ENCODE peak calls at places on chromosome 19, in six cellular contexts. D, E, I, B, K and O are unnamed samples. For H3K4me1, the result is how much of the 10 kb centered on the place peaks cover.

GRCh38 chr19:14494910-14495677 is 833 bp downstream of the GIPC1 start:
- DNase-seq in K (no peak), D (peak), B (no peak), I (no peak), E (no peak), O (no peak)

GRCh38 chr19:48568345-48568886 is 16.4 kb downstream of the SULT2B1 start:
- DNase-seq in B (peak), E (peak), D (peak), I (peak), K (peak), O (peak)

GRCh38 chr19:39154626-39155100 is 29.1 kb downstream of the PAK4 start:
- DNase-seq in K (peak), I (peak), E (no peak), D (peak), B (no peak), O (no peak)

GRCh38 chr19:39613597-39613996 is 11.3 kb downstream of the LGALS13 start:
- DNase-seq in B (no peak), E (no peak), I (no peak), D (no peak), K (no peak), O (no peak)

GRCh38 chr19:14480695-14481069 is 5.5 kb upstream of the PTGER1 start:
- DNase-seq in I (no peak), E (no peak), D (no peak), B (no peak), K (no peak), O (no peak)

GRCh38 chr19:35843676-35844481 is 8.4 kb downstream of the NPHS1 start:
- DNase-seq in E (no peak), I (peak), B (no peak), D (no peak), K (no peak), O (no peak)

GRCh38 chr19:39307233-39307821 is 11.1 kb downstream of the IFNL1 start:
- DNase-seq in I (peak), E (no peak), D (peak), B (no peak), K (no peak), O (no peak)

GRCh38 chr19:1945899-1946298 is 4.9 kb downstream of the CSNK1G2 start:
- DNase-seq in D (peak), B (no peak), I (peak), E (peak), K (peak), O (peak)

GRCh38 chr19:47609885-47610545 is 1.1 kb downstream of the BICRA start:
- DNase-seq in E (peak), I (peak), D (peak), B (peak), K (peak), O (peak)

GRCh38 chr19:45638930-45639729 is at the start of gene EML2:
- DNase-seq in B (peak), K (no peak), E (peak), D (peak), I (peak), O (no peak)

GRCh38 chr19:41564515-41565383 is 11.2 kb upstream of the CEACAM21 start:
- DNase-seq in B (no peak), E (no peak), D (no peak), K (no peak), I (no peak), O (no peak)

GRCh38 chr19:53333071-53333465 is 481 bp upstream of the ZNF845 start:
- DNase-seq in K (peak), I (peak), E (peak), D (peak), B (peak), O (peak)

GRCh38 chr19:4100647-4101495 is 23.1 kb downstream of the MAP2K2 start:
- DNase-seq in K (no peak), I (no peak), E (no peak), B (no peak), D (no peak), O (no peak)

GRCh38 chr19:44747739-44748425 is 626 bp upstream of the BCL3 start:
- DNase-seq in E (peak), I (peak), B (peak), D (peak), K (peak), O (peak)

GRCh38 chr19:18776288-18776594 is 14.9 kb downstream of the COMP start:
- DNase-seq in E (no peak), K (no peak), B (no peak), D (no peak), I (no peak), O (no peak)

GRCh38 chr19:48611872-48612271 is 3.0 kb downstream of the FAM83E start:
- DNase-seq in I (no peak), D (no peak), E (no peak), B (no peak), K (no peak), O (no peak)

GRCh38 chr19:32581704-32582164 is 744 bp downstream of the PDCD5 start:
- DNase-seq in D (peak), K (no peak), B (peak), I (peak), E (no peak), O (no peak)

GRCh38 chr19:17090501-17091074 is 15.0 kb downstream of the MYO9B start:
- DNase-seq in K (no peak), B (no peak), D (peak), E (no peak), I (no peak), O (no peak)

GRCh38 chr19:29188704-29189375 is 24.1 kb downstream of the UQCRFS1 start:
- DNase-seq in B (no peak), D (no peak), K (no peak), E (no peak), I (no peak), O (no peak)

GRCh38 chr19:15584541-15585115 is 30.4 kb upstream of the CYP4F8 start:
- DNase-seq in B (peak), I (peak), E (peak), D (peak), K (peak), O (peak)

GRCh38 chr19:18379803-18380747 is 5.9 kb upstream of the GDF15 start:
- DNase-seq in I (peak), E (peak), K (peak), B (peak), D (peak), O (peak)

GRCh38 chr19:17834350-17835181 is 13.2 kb downstream of the JAK3 start:
- DNase-seq in E (no peak), D (no peak), B (no peak), K (no peak), I (no peak), O (no peak)

GRCh38 chr19:19034204-19034624 is 811 bp downstream of the ARMC6 start:
- DNase-seq in I (peak), K (no peak), D (peak), E (no peak), B (no peak), O (no peak)

GRCh38 chr19:48090281-48090802 is 20.3 kb downstream of the PLA2G4C start:
- DNase-seq in I (no peak), E (no peak), B (no peak), K (no peak), D (no peak), O (no peak)

GRCh38 chr19:39917561-39918182 is 16.8 kb downstream of the FCGBP start:
- DNase-seq in K (no peak), I (no peak), B (no peak), E (no peak), D (no peak), O (no peak)

GRCh38 chr19:5953680-5954213 is 24.2 kb downstream of the RANBP3 start:
- DNase-seq in B (no peak), E (no peak), I (no peak), D (no peak), K (no peak), O (no peak)

GRCh38 chr19:55189424-55189823 is 9.3 kb upstream of the SYT5 start:
- DNase-seq in D (peak), K (peak), B (peak), I (peak), E (no peak), O (peak)

GRCh38 chr19:42088471-42089190 is 12.7 kb downstream of the ZNF574 start:
- DNase-seq in K (no peak), B (no peak), D (no peak), E (no peak), I (no peak), O (no peak)

DNA sequence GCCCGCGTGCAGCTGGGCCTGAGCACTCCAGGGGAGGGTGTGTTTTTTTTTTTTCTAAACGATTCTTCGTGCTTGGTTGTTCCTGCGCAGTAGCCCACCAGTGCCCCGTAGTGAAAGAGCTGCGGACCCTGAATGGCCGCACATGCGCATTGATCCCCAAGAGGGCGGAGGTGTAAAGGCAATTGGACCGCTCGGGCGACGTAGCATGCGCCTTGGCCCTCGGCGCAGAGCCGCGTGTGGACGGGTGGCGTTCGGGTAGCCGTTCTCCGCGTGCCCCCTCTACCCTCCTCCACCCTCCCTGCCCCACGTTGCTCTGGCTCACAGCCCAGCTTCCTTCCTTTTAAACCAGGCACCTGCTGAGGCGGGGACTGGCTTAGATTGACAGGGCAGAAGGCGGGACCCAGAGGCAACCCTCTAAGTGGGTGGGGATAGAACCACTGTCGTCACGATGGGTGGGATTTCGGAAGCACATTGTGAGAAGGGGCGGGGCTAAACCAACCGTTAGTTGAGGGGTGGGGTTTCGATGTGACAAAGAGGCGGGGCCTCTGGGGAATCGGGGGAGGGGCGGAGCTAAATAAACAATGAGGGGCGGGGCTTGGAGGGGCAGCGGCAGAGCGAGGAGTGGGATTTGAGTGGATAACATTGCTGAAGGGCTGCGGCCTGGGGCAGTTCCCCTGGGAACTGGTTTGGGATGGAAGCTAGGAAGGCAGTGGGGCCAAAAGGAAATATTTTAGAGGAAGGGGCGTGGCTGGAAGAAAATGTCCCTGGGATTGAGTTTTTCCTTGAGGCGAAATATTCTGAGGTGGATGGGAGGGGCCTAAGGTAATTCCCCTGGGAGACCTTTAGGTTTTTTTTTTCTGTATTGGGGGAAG is 543 bp upstream of the NUP62 start:
- DNase-seq in I (peak), D (peak), B (peak), E (peak), K (peak), O (peak)
- H3K4me1 ChIP-seq in I (under half), D (under half), B (under half), E (under half), K (under half), O (under half)

DNA sequence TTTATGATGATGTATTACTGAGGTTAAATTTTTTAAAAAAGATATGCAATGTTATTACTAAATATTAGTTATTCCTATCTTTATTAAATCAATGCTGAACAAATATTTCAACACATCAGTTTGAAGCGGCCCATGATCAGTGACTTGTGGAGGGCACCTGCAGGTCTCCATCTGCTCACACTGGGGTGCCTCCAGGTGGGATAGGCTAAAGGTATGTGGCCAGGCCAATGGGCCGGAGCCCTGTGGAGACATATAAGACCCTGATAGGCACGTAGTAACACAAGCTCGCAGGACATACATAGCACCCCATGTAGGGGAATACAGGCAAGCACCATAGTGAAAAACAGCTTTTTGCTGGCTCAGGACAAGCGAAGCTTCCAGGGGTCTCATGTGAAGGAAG is 469.8 kb downstream of the ZNF536 start:
- DNase-seq in I (no peak), K (no peak), E (no peak), D (no peak), B (no peak), O (no peak)
- H3K4me3 ChIP-seq in I (no peak), K (no peak), E (no peak), D (no peak), B (no peak), O (no peak)

GRCh38 chr19:12636631-12637030 is 25.9 kb downstream of the ZNF791 start:
- DNase-seq in D (no peak), B (no peak), I (no peak), E (no peak), K (no peak), O (no peak)
- TF ChIP-seq POLR2A in D (no peak), B (no peak), I (no peak), E (no peak), K (no peak), O (no peak)

DNA sequence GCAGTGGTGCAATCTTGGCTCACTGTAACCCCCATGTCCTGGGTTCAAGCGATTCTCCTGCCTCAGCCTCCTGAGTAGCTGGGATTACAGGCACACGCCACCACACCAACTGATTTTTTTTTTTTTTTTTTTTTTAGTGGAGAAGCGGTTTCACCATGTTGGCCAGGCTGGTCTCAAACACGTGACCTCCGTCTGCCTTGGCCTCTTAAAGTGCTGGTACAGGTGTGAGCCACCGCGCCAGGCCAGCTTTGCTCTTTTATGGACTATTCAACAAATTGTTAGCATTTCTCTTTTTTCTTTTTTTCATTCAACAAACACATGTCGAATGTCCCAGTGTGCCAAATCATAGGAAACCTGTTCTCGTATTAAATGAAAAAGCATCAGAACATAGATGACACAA is 99.6 kb downstream of the INSR start:
- DNase-seq in E (no peak), K (no peak), I (no peak), B (no peak), D (no peak), O (no peak)
- H3K4me1 ChIP-seq in E (under half), K (under half), I (under half), B (under half), D (under half), O (under half)